ENCODE peak calls at places on chromosomes 3 and 15, in five cellular contexts. R is retinal pigment epithelial cell, N is GM10248, K is MM.1S, X is dorsolateral prefrontal cortex. Z is an unnamed sample.

GRCh38 chr15:23912191-23912590 is 225.1 kb upstream of the NDN start:
- DNase-seq in K (no peak), N (no peak), X (no peak), R (no peak), Z (no peak)

GRCh38 chr3:45890405-45890804 is 4.1 kb downstream of the CCR9 start:
- DNase-seq in K (no peak), N (no peak), R (no peak), X (no peak), Z (no peak)

GRCh38 chr3:43862992-43863805 is 172.5 kb downstream of the ABHD5 start:
- DNase-seq in N (no peak), K (no peak), X (no peak), R (no peak), Z (no peak)

GRCh38 chr3:127349501-127350171 is 61.8 kb upstream of the PRR20G start:
- DNase-seq in R (no peak), X (no peak), K (no peak), N (no peak), Z (no peak)

GRCh38 chr3:50319872-50320625 is 2.5 kb downstream of the HYAL2 start:
- DNase-seq in R (no peak), N (no peak), K (no peak), X (no peak), Z (no peak)

GRCh38 chr3:175668300-175668699 is 809.2 kb downstream of the NAALADL2 start:
- DNase-seq in K (no peak), R (no peak), X (no peak), N (no peak), Z (no peak)

GRCh38 chr3:136694321-136694720 is 57.9 kb downstream of the STAG1 start:
- DNase-seq in K (no peak), N (no peak), X (no peak), R (no peak), Z (no peak)

GRCh38 chr3:180048108-180048507 is 11.4 kb upstream of the PEX5L start:
- DNase-seq in R (no peak), X (no peak), N (peak; percentile 22), K (no peak), Z (no peak)

GRCh38 chr3:64988188-64988587 is 300.4 kb upstream of the ADAMTS9 start:
- DNase-seq in N (no peak), K (no peak), R (no peak), X (no peak), Z (no peak)

GRCh38 chr3:27696906-27697305 is 25.2 kb downstream of the EOMES start:
- DNase-seq in R (no peak), N (no peak), K (no peak), X (no peak), Z (no peak)

GRCh38 chr3:124993462-124993861 is 58.9 kb upstream of the MUC13 start:
- DNase-seq in X (no peak), R (no peak), N (no peak), K (no peak), Z (no peak)

GRCh38 chr3:58800940-58801339 is 134.4 kb upstream of the FAM3D start:
- DNase-seq in N (no peak), R (no peak), X (no peak), K (no peak), Z (no peak)

GRCh38 chr15:62464705-62465104 is 299.6 kb upstream of the C2CD4B start:
- DNase-seq in R (peak; percentile 78), K (no peak), N (no peak), X (no peak), Z (no peak)

GRCh38 chr15:78035319-78035718 is 42.2 kb downstream of the TBC1D2B start:
- DNase-seq in K (peak; percentile 30), N (no peak), X (no peak), R (no peak), Z (no peak)

GRCh38 chr3:118369892-118370491 is 664.7 kb downstream of the IGSF11 start:
- DNase-seq in K (no peak), N (no peak), R (no peak), X (no peak), Z (no peak)

GRCh38 chr15:96328101-96328958 is 2.2 kb upstream of the NR2F2 start:
- DNase-seq in N (no peak), K (no peak), X (no peak), R (no peak), Z (no peak)

GRCh38 chr3:20742903-20743302 is 556.9 kb upstream of the SGO1 start:
- DNase-seq in N (no peak), K (no peak), R (no peak), X (no peak), Z (no peak)

GRCh38 chr3:45153658-45154437 is 7.7 kb upstream of the CDCP1 start:
- DNase-seq in K (no peak), X (no peak), N (no peak), R (no peak), Z (no peak)

GRCh38 chr3:46640927-46641326 is 28.6 kb downstream of the FAM240A start:
- DNase-seq in X (no peak), R (no peak), K (no peak), N (no peak), Z (no peak)

GRCh38 chr15:96457852-96458251 is 127.4 kb downstream of the NR2F2 start:
- DNase-seq in R (no peak), X (no peak), N (no peak), K (no peak), Z (no peak)

GRCh38 chr3:45612918-45613602 is 18.5 kb downstream of the LIMD1 start:
- DNase-seq in R (no peak), N (peak; percentile 45), X (no peak), K (peak; percentile 97), Z (peak; percentile 32)

GRCh38 chr15:73944161-73945099 is 18.2 kb downstream of the LOXL1 start:
- DNase-seq in X (no peak), K (no peak), R (peak; percentile 72), N (no peak), Z (no peak)

GRCh38 chr3:108806316-108806715 is 16.3 kb upstream of the TRAT1 start:
- DNase-seq in R (no peak), K (peak; percentile 94), X (no peak), N (no peak), Z (no peak)

GRCh38 chr15:73318463-73319351 is 50.1 kb downstream of the HCN4 start:
- DNase-seq in K (no peak), X (peak; percentile 46), R (no peak), N (peak; percentile 72), Z (peak; percentile 84)

GRCh38 chr3:59056706-59057105 is 6.9 kb upstream of the CFAP20DC start:
- DNase-seq in X (no peak), N (no peak), K (no peak), R (no peak), Z (no peak)

GRCh38 chr15:66805207-66805975 is 103.4 kb downstream of the SMAD6 start:
- DNase-seq in N (no peak), X (no peak), R (no peak), K (no peak), Z (no peak)

GRCh38 chr3:36932979-36933378 is 11.9 kb downstream of the TRANK1 start:
- DNase-seq in R (no peak), X (no peak), K (no peak), N (no peak), Z (no peak)

GRCh38 chr3:38125305-38126120 is 11.4 kb downstream of the ACAA1 start:
- DNase-seq in K (no peak), N (no peak), R (no peak), X (no peak), Z (no peak)

GRCh38 chr15:28115871-28116270 is 16.8 kb upstream of the OCA2 start:
- DNase-seq in R (no peak), K (no peak), N (no peak), X (no peak), Z (no peak)

DNA sequence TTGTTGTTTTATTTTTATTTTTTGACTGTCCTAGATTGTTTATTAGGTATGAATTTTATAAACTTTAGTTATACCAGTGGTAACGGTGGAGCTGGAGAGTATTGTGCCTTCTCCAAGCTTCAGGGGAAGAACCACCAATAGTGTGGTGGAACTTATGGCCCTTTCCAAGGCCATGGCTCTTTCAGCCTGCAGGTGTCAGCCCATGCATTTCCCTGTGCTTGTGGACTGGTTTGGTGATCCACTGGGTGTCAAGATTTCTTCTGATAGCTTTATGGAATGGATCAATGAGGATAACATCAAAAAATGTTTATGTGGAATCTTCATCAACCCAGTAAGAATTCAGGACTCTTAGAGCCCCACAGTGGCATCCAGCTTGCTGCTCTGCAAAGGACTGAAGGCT is 19.2 kb upstream of the SCAMP5 start:
- DNase-seq in N (no peak), X (no peak), K (no peak), R (no peak), Z (no peak)
- TF ChIP-seq CTCF in N (peak; percentile 31), X (no peak), K (peak; percentile 27), R (no peak), Z (peak; percentile 7)

DNA sequence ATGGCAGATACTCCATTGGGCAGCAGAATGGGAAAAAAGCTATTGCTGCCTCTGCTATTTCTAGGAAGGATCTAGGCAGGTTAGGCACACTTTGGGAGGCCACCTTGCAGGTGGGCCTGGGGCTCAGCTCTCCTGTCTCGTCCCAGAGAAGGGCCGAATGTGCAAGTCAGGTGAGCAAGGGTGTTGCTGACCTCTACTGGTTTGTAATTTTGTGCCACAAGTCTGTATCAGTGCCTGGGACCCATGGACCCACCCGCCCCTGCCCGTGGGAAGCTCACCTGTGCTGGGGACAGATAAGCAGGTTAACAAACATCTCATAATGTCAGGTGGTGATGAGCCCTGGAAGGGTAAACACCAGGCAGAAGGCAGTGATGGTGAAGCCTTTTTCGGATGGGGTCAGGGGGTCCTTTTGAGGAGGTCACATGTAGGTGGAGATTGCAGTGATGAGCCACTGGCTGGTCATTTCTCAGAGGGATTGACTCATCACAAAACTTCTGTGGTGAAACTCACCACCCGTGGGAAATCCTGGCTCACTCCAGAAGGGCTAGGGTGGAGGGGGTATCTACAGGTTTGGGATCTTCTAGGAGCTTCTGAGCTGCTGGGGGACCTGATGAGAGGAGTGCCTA is 161.3 kb downstream of the KLF13 start:
- DNase-seq in K (peak; percentile 56), X (no peak), N (peak; percentile 60), R (no peak), Z (peak; percentile 73)
- TF ChIP-seq CTCF in K (peak; percentile 33), X (no peak), N (peak; percentile 28), R (no peak), Z (peak; percentile 50)

GRCh38 chr15:59746777-59747176 is 57.7 kb upstream of the BNIP2 start:
- DNase-seq in K (no peak), X (no peak), R (no peak), N (no peak), Z (no peak)

GRCh38 chr15:59751552-59752413 is 62.7 kb upstream of the BNIP2 start:
- DNase-seq in K (peak; percentile 53), X (no peak), R (no peak), N (no peak), Z (peak; percentile 18)
- TF ChIP-seq CTCF in K (peak; percentile 59), X (peak; percentile 32), R (no peak), N (no peak), Z (peak; percentile 22)

DNA sequence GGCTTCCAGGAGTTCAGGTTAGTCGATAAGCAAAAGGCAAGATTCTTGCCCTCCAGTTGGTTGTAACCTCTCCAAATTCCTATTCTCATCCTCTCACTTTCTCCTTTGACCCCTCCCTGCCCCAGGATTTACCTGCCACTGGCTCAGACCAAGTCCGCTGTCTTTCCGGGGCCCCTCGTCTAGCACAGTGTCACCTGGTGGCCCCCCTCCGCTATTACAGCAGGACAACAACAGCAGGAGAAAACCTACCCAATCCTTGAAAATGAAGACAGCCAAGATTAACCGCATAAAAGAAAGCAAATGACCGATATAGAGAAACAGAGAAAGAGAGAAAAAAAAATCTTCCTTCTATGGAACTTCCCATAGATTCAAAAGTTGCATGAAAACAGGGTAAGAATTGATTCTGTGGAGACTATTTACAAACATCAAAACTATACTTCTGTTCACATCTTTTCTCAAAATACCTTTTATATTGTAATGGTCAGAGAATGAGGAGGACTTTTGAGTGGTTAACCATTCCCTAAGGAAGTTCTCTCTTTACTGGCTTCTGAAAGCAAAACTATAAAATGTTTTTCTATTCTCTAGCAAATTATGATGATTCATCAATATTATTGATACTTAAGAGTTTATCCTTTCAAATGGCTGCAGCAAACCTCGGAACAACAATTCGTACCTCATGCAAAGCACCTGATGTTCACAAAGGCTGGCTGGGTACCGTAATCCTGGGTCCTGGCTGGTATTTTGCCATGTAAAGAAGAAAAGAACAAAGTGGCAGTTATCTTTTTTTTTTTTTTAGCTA is 10.0 kb upstream of the ST8SIA2 start:
- DNase-seq in N (peak; percentile 33), X (no peak), K (peak; percentile 39), R (no peak), Z (peak; percentile 39)
- TF ChIP-seq CTCF in N (peak; percentile 31), X (no peak), K (peak; percentile 92), R (peak; percentile 94), Z (peak; percentile 74)